ENCODE peak calls at places on chromosomes 11 and 22, in eight cellular contexts. One of them, this sample, is unnamed.

GRCh38 chr11:130571519-130571918 is 123.1 kb downstream of the ADAMTS15 start:
- ATAC-seq in T-cell: no peak
- ATAC-seq in WTC11: no peak
- ATAC-seq in lower lobe of right lung: no peak
- ATAC-seq in naive thymus-derived CD4-positive, alpha-beta T cell: no peak
- ATAC-seq in heart right ventricle: no peak
- ATAC-seq in central memory CD8-positive, alpha-beta T cell: no peak
- ATAC-seq in pancreas: no peak
- ATAC-seq in this sample: no peak

GRCh38 chr11:1391165-1392010 is 1.7 kb downstream of the BRSK2 start:
- ATAC-seq in T-cell: no peak
- ATAC-seq in WTC11: no peak
- ATAC-seq in lower lobe of right lung: no peak
- ATAC-seq in naive thymus-derived CD4-positive, alpha-beta T cell: no peak
- ATAC-seq in heart right ventricle: no peak
- ATAC-seq in central memory CD8-positive, alpha-beta T cell: no peak
- ATAC-seq in pancreas: peak
- ATAC-seq in this sample: no peak

GRCh38 chr11:102341844-102342318 is 5.1 kb upstream of the BIRC2 start:
- ATAC-seq in T-cell: peak
- ATAC-seq in WTC11: peak
- ATAC-seq in lower lobe of right lung: peak
- ATAC-seq in naive thymus-derived CD4-positive, alpha-beta T cell: peak
- ATAC-seq in heart right ventricle: peak
- ATAC-seq in central memory CD8-positive, alpha-beta T cell: peak
- ATAC-seq in pancreas: peak
- ATAC-seq in this sample: peak

GRCh38 chr11:17459211-17459610 is 17.4 kb downstream of the ABCC8 start:
- ATAC-seq in T-cell: no peak
- ATAC-seq in WTC11: no peak
- ATAC-seq in lower lobe of right lung: no peak
- ATAC-seq in naive thymus-derived CD4-positive, alpha-beta T cell: no peak
- ATAC-seq in heart right ventricle: no peak
- ATAC-seq in central memory CD8-positive, alpha-beta T cell: no peak
- ATAC-seq in pancreas: no peak
- ATAC-seq in this sample: no peak

GRCh38 chr11:112584674-112585073 is 324.0 kb upstream of the PLET1 start:
- ATAC-seq in T-cell: no peak
- ATAC-seq in WTC11: peak
- ATAC-seq in lower lobe of right lung: peak
- ATAC-seq in naive thymus-derived CD4-positive, alpha-beta T cell: no peak
- ATAC-seq in heart right ventricle: no peak
- ATAC-seq in central memory CD8-positive, alpha-beta T cell: no peak
- ATAC-seq in pancreas: no peak
- ATAC-seq in this sample: no peak

GRCh38 chr11:37946155-37946766 is 1348.2 kb upstream of the RAG2 start:
- ATAC-seq in T-cell: no peak
- ATAC-seq in WTC11: peak
- ATAC-seq in lower lobe of right lung: peak
- ATAC-seq in naive thymus-derived CD4-positive, alpha-beta T cell: no peak
- ATAC-seq in heart right ventricle: peak
- ATAC-seq in central memory CD8-positive, alpha-beta T cell: no peak
- ATAC-seq in pancreas: peak
- ATAC-seq in this sample: no peak

GRCh38 chr22:22111267-22111751 is 128.7 kb upstream of the TOP3B start:
- ATAC-seq in T-cell: no peak
- ATAC-seq in WTC11: peak
- ATAC-seq in lower lobe of right lung: peak
- ATAC-seq in naive thymus-derived CD4-positive, alpha-beta T cell: peak
- ATAC-seq in heart right ventricle: peak
- ATAC-seq in central memory CD8-positive, alpha-beta T cell: peak
- ATAC-seq in pancreas: no peak
- ATAC-seq in this sample: peak

GRCh38 chr22:44702479-44703219 is 645 bp downstream of the PRR5 start:
- ATAC-seq in T-cell: peak
- ATAC-seq in WTC11: peak
- ATAC-seq in lower lobe of right lung: peak
- ATAC-seq in naive thymus-derived CD4-positive, alpha-beta T cell: peak
- ATAC-seq in heart right ventricle: no peak
- ATAC-seq in central memory CD8-positive, alpha-beta T cell: peak
- ATAC-seq in pancreas: peak
- ATAC-seq in this sample: peak

GRCh38 chr11:1453611-1454386 is 32.8 kb downstream of the MOB2 start:
- ATAC-seq in T-cell: peak
- ATAC-seq in WTC11: peak
- ATAC-seq in lower lobe of right lung: peak
- ATAC-seq in naive thymus-derived CD4-positive, alpha-beta T cell: peak
- ATAC-seq in heart right ventricle: peak
- ATAC-seq in central memory CD8-positive, alpha-beta T cell: peak
- ATAC-seq in pancreas: peak
- ATAC-seq in this sample: peak

GRCh38 chr11:18490736-18491485 is 35.3 kb downstream of the LDHAL6A start:
- ATAC-seq in T-cell: no peak
- ATAC-seq in WTC11: no peak
- ATAC-seq in lower lobe of right lung: peak
- ATAC-seq in naive thymus-derived CD4-positive, alpha-beta T cell: no peak
- ATAC-seq in heart right ventricle: no peak
- ATAC-seq in central memory CD8-positive, alpha-beta T cell: no peak
- ATAC-seq in pancreas: peak
- ATAC-seq in this sample: no peak

GRCh38 chr11:74707182-74707581 is 24.0 kb downstream of the CHRDL2 start:
- ATAC-seq in T-cell: no peak
- ATAC-seq in WTC11: no peak
- ATAC-seq in lower lobe of right lung: no peak
- ATAC-seq in naive thymus-derived CD4-positive, alpha-beta T cell: no peak
- ATAC-seq in heart right ventricle: no peak
- ATAC-seq in central memory CD8-positive, alpha-beta T cell: no peak
- ATAC-seq in pancreas: no peak
- ATAC-seq in this sample: no peak

GRCh38 chr11:118283756-118284350 is 19.8 kb upstream of the MPZL2 start:
- ATAC-seq in T-cell: peak
- ATAC-seq in WTC11: no peak
- ATAC-seq in lower lobe of right lung: no peak
- ATAC-seq in naive thymus-derived CD4-positive, alpha-beta T cell: no peak
- ATAC-seq in heart right ventricle: no peak
- ATAC-seq in central memory CD8-positive, alpha-beta T cell: no peak
- ATAC-seq in pancreas: no peak
- ATAC-seq in this sample: peak

GRCh38 chr11:22491826-22492225 is 133.8 kb downstream of the FANCF start:
- ATAC-seq in T-cell: no peak
- ATAC-seq in WTC11: peak
- ATAC-seq in lower lobe of right lung: no peak
- ATAC-seq in naive thymus-derived CD4-positive, alpha-beta T cell: no peak
- ATAC-seq in heart right ventricle: no peak
- ATAC-seq in central memory CD8-positive, alpha-beta T cell: no peak
- ATAC-seq in pancreas: peak
- ATAC-seq in this sample: no peak

GRCh38 chr11:134244593-134244992 is 8.6 kb downstream of the THYN1 start:
- ATAC-seq in T-cell: peak
- ATAC-seq in WTC11: peak
- ATAC-seq in lower lobe of right lung: peak
- ATAC-seq in naive thymus-derived CD4-positive, alpha-beta T cell: peak
- ATAC-seq in heart right ventricle: no peak
- ATAC-seq in central memory CD8-positive, alpha-beta T cell: peak
- ATAC-seq in pancreas: peak
- ATAC-seq in this sample: no peak

GRCh38 chr22:48659393-48659792 is 1168.3 kb downstream of the BRD1 start:
- ATAC-seq in T-cell: no peak
- ATAC-seq in WTC11: no peak
- ATAC-seq in lower lobe of right lung: no peak
- ATAC-seq in naive thymus-derived CD4-positive, alpha-beta T cell: no peak
- ATAC-seq in heart right ventricle: peak
- ATAC-seq in central memory CD8-positive, alpha-beta T cell: no peak
- ATAC-seq in pancreas: no peak
- ATAC-seq in this sample: no peak